ENCODE peak calls at places on chromosomes 12 and 14, in eight cellular contexts. V, Y, H, C, P, N, F and M are unnamed samples.

GRCh38 chr12:115456946-115457689 is 773.1 kb upstream of the TBX3 start:
- DNase-seq in V (peak), F (peak), N (no peak), P (peak), H (no peak), Y (peak), C (peak), M (peak)

GRCh38 chr12:24109381-24110039 is 160.0 kb upstream of the SOX5 start:
- DNase-seq in C (peak), Y (peak), N (no peak), V (peak), F (peak), P (peak), H (no peak), M (peak)

GRCh38 chr12:46442723-46443122 is 70.2 kb upstream of the SLC38A2 start:
- DNase-seq in F (no peak), V (peak), Y (no peak), N (no peak), H (no peak), P (no peak), C (no peak), M (no peak)

GRCh38 chr14:32087173-32087861 is 10.2 kb downstream of the ARHGAP5 start:
- DNase-seq in P (peak), V (peak), Y (peak), F (peak), H (peak), N (no peak), C (no peak), M (no peak)

GRCh38 chr12:1256991-1257390 is 266.0 kb downstream of the ERC1 start:
- DNase-seq in P (no peak), N (no peak), Y (no peak), H (no peak), C (no peak), V (no peak), F (no peak), M (no peak)

GRCh38 chr12:96211989-96212388 is 17.8 kb downstream of the ELK3 start:
- DNase-seq in P (no peak), F (no peak), H (no peak), Y (no peak), V (no peak), C (no peak), N (no peak), M (peak)

GRCh38 chr12:87119713-87120112 is 863.5 kb upstream of the MGAT4C start:
- DNase-seq in P (no peak), V (no peak), Y (no peak), H (no peak), F (no peak), C (no peak), N (no peak), M (no peak)

GRCh38 chr14:101122855-101123129 is 219.3 kb upstream of the RTL1 start:
- DNase-seq in P (no peak), V (no peak), F (no peak), C (no peak), H (no peak), N (no peak), Y (no peak), M (no peak)

GRCh38 chr12:130830246-130830551 is 8.9 kb downstream of the STX2 start:
- DNase-seq in H (no peak), Y (no peak), N (no peak), C (no peak), V (no peak), P (no peak), F (no peak), M (no peak)

GRCh38 chr12:32906407-32907165 is 10.0 kb upstream of the PKP2 start:
- DNase-seq in P (no peak), F (no peak), Y (no peak), H (no peak), N (no peak), C (no peak), V (peak), M (no peak)

GRCh38 chr12:32448581-32448980 is 49.2 kb downstream of the FGD4 start:
- DNase-seq in N (no peak), V (peak), F (no peak), C (no peak), P (no peak), Y (no peak), H (no peak), M (peak)

GRCh38 chr12:57579677-57580465 is 11.1 kb upstream of the PIP4K2C start:
- DNase-seq in N (no peak), C (no peak), V (no peak), Y (no peak), F (no peak), P (no peak), H (no peak), M (no peak)

GRCh38 chr12:14416658-14417057 is 51.2 kb downstream of the ATF7IP start:
- DNase-seq in N (no peak), H (no peak), C (peak), V (peak), Y (no peak), F (peak), P (peak), M (peak)

GRCh38 chr14:100450049-100450448 is 126.9 kb downstream of the SLC25A47 start:
- DNase-seq in N (no peak), H (no peak), P (no peak), Y (no peak), V (no peak), C (no peak), F (no peak), M (no peak)

GRCh38 chr12:44875417-44875953 is 630 bp downstream of the NELL2 start:
- DNase-seq in F (peak), V (no peak), H (peak), C (no peak), N (no peak), P (peak), Y (peak), M (peak)

GRCh38 chr12:112971248-112971647 is 7.1 kb upstream of the OAS2 start:
- DNase-seq in Y (no peak), H (no peak), N (no peak), V (no peak), F (no peak), P (no peak), C (no peak), M (peak)

GRCh38 chr14:71372411-71372838 is 465.2 kb downstream of the PCNX1 start:
- DNase-seq in C (no peak), F (no peak), Y (peak), H (peak), N (no peak), P (no peak), V (peak), M (no peak)

GRCh38 chr12:52300796-52301691 is 9.7 kb upstream of the KRT81 start:
- DNase-seq in P (no peak), F (peak), Y (no peak), V (no peak), N (no peak), H (no peak), C (no peak), M (peak)

GRCh38 chr12:95074766-95075165 is 1.3 kb upstream of the NR2C1 start:
- DNase-seq in V (no peak), N (no peak), P (no peak), F (no peak), Y (no peak), C (no peak), H (no peak), M (no peak)